ENCODE peak calls at places on chromosomes 5 and 9, in six cellular contexts. M is kidney, P is right lobe of liver, T is left lung, R is HepG2, K is MM.1S. H is an unnamed sample.

GRCh38 chr5:71748360-71748759 is 29.3 kb downstream of the CARTPT start:
- DNase-seq in P (no peak), K (no peak), R (no peak), T (no peak), M (peak; percentile 96), H (peak; percentile 19)

GRCh38 chr5:133943475-133943817 is 25.0 kb downstream of the C5orf15 start:
- DNase-seq in R (no peak), T (no peak), P (no peak), K (no peak), M (no peak), H (no peak)

GRCh38 chr5:8756498-8757084 is 789.3 kb downstream of the SEMA5A start:
- DNase-seq in P (no peak), M (no peak), R (no peak), K (peak; percentile 45), T (no peak), H (no peak)

GRCh38 chr9:35114921-35115341 is 731 bp downstream of the ATOSB start:
- DNase-seq in R (no peak), P (peak; percentile 71), K (peak; percentile 66), T (peak; percentile 81), M (peak; percentile 88), H (peak; percentile 66)

GRCh38 chr5:141713616-141714309 is 31.7 kb upstream of the ARAP3 start:
- DNase-seq in M (no peak), R (peak; percentile 9), P (no peak), K (no peak), T (no peak), H (no peak)

GRCh38 chr5:9009931-9010652 is 535.8 kb downstream of the SEMA5A start:
- DNase-seq in T (no peak), M (no peak), P (no peak), K (no peak), R (no peak), H (no peak)

GRCh38 chr9:20579544-20580309 is 42.6 kb downstream of the MLLT3 start:
- DNase-seq in K (no peak), P (no peak), T (no peak), R (no peak), M (no peak), H (no peak)

GRCh38 chr9:116395409-116396037 is 241.9 kb downstream of the PAPPA start:
- DNase-seq in P (no peak), T (no peak), K (no peak), M (no peak), R (no peak), H (no peak)

GRCh38 chr5:134113908-134114875 is at the start of gene TCF7:
- DNase-seq in P (peak; percentile 86), M (peak; percentile 90), T (peak; percentile 76), R (peak; percentile 68), K (peak; percentile 76), H (peak; percentile 83)

GRCh38 chr9:18331808-18332209 is 142.1 kb upstream of the ADAMTSL1 start:
- DNase-seq in T (no peak), M (no peak), R (no peak), K (no peak), P (no peak), H (no peak)

GRCh38 chr5:38190111-38190510 is 68.2 kb upstream of the EGFLAM start:
- DNase-seq in T (no peak), R (no peak), M (no peak), K (no peak), P (no peak), H (no peak)

GRCh38 chr9:118059520-118060278 is 355.5 kb downstream of the TLR4 start:
- DNase-seq in P (no peak), K (peak; percentile 61), R (peak; percentile 1), M (no peak), T (no peak), H (no peak)

GRCh38 chr9:114909657-114910056 is 20.7 kb downstream of the TNFSF8 start:
- DNase-seq in R (no peak), K (peak; percentile 53), P (no peak), T (no peak), M (no peak), H (no peak)

GRCh38 chr5:169745441-169746146 is 108.5 kb downstream of the DOCK2 start:
- DNase-seq in R (no peak), P (no peak), M (no peak), T (no peak), K (no peak), H (peak; percentile 26)

GRCh38 chr5:127311349-127311748 is 20.8 kb downstream of the MEGF10 start:
- DNase-seq in K (no peak), M (no peak), R (no peak), P (no peak), T (no peak), H (no peak)

GRCh38 chr5:76503929-76504328 is 100.8 kb downstream of the IQGAP2 start:
- DNase-seq in K (no peak), T (no peak), M (no peak), P (peak; percentile 83), R (peak; percentile 28), H (no peak)

GRCh38 chr5:23893561-23893960 is 386.2 kb downstream of the PRDM9 start:
- DNase-seq in M (no peak), T (no peak), K (no peak), R (no peak), P (no peak), H (no peak)
- H3K9me3 ChIP-seq in M (peaks cover 10% of the 10 kb centered on the region), T (no peaks in the 10 kb centered on the region), K (no peaks in the 10 kb centered on the region), R (peaks cover 84% of the 10 kb centered on the region), P (no peaks in the 10 kb centered on the region), H (no peaks in the 10 kb centered on the region)

GRCh38 chr5:178989311-178989710 is 5.8 kb downstream of the GRM6 start:
- DNase-seq in R (no peak), K (no peak), P (no peak), M (no peak), T (no peak), H (no peak)

GRCh38 chr5:178991190-178992145 is 3.7 kb downstream of the GRM6 start:
- DNase-seq in M (no peak), P (no peak), K (no peak), T (no peak), R (no peak), H (no peak)

GRCh38 chr5:178988436-178989220 is 6.5 kb downstream of the GRM6 start:
- DNase-seq in M (no peak), T (no peak), R (no peak), P (no peak), K (no peak), H (no peak)

GRCh38 chr5:178992291-178992895 is 2.7 kb downstream of the GRM6 start:
- DNase-seq in R (no peak), T (no peak), K (no peak), P (no peak), M (no peak), H (no peak)

GRCh38 chr5:178990491-178990890 is 4.6 kb downstream of the GRM6 start:
- DNase-seq in R (no peak), T (no peak), M (no peak), P (no peak), K (no peak), H (no peak)
- H3K9me3 ChIP-seq in R (peaks cover 40% of the 10 kb centered on the region), T (peaks cover 4% of the 10 kb centered on the region), M (peaks cover 29% of the 10 kb centered on the region), P (no peaks in the 10 kb centered on the region), K (no peaks in the 10 kb centered on the region), H (peaks cover 15% of the 10 kb centered on the region)

GRCh38 chr5:180251141-180251540 is 40.7 kb downstream of the MAPK9 start:
- DNase-seq in P (no peak), R (no peak), M (peak; percentile 40), T (no peak), K (no peak), H (no peak)

GRCh38 chr5:180251887-180252286 is 40.0 kb downstream of the MAPK9 start:
- DNase-seq in P (no peak), K (no peak), T (no peak), M (peak; percentile 31), R (no peak), H (no peak)

GRCh38 chr5:180250329-180250728 is 41.3 kb upstream of the RASGEF1C start:
- DNase-seq in K (no peak), M (peak; percentile 19), P (no peak), R (no peak), T (no peak), H (no peak)

GRCh38 chr5:180253036-180253824 is 38.7 kb downstream of the MAPK9 start:
- DNase-seq in P (no peak), R (no peak), M (peak; percentile 59), T (no peak), K (no peak), H (no peak)
- H3K9me3 ChIP-seq in P (peaks cover 5% of the 10 kb centered on the region), R (peaks cover 60% of the 10 kb centered on the region), M (peaks cover 95% of the 10 kb centered on the region), T (peaks cover 9% of the 10 kb centered on the region), K (no peaks in the 10 kb centered on the region), H (peaks cover 70% of the 10 kb centered on the region)

DNA sequence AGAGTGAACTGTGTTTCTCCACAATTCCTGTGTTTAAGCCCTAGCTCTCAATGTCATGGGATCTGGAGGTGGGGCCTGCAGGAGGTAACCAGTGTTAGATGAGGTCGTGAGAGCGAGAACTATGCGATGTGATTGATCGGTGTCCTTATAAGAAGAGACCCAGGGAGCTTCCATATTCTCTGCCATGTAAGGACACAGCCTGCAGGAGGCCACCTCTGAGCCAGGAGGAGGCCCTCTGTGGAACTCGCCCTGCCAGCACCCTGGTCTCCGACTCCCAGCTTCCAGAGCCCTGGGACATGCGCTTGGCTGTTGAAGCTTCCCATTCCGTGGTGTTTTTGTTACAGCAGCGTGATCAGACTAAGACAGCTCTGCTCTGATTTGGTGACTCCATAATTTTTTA is 255.4 kb downstream of the IRX2 start:
- DNase-seq in R (no peak), K (no peak), P (no peak), M (no peak), T (no peak), H (no peak)
- H3K9me3 ChIP-seq in R (peaks cover 14% of the 10 kb centered on the region), K (no peaks in the 10 kb centered on the region), P (no peaks in the 10 kb centered on the region), M (peaks cover 5% of the 10 kb centered on the region), T (no peaks in the 10 kb centered on the region), H (no peaks in the 10 kb centered on the region)

DNA sequence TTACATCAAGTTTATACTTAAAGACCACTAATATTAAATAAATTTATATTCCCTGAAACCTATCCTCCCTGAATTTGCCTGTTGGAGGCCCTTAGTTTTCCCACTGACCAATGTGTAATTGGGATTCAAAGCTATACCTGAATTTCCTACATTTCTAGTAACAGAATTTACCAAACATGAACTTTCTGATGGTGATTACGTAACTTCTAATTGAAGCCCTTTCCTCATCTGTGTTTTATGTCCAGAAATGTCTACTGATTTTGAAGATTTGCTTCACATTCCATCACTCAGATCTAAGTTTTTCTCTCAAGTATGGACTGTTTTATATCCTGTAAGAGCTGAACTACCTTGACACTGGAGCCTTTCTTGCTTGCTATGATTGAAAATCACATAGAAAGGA is 12.8 kb downstream of the ZFP62 start:
- DNase-seq in M (no peak), T (no peak), P (no peak), R (no peak), K (no peak), H (no peak)
- H3K9me3 ChIP-seq in M (peaks cover 25% of the 10 kb centered on the region), T (no peaks in the 10 kb centered on the region), P (no peaks in the 10 kb centered on the region), R (no peaks in the 10 kb centered on the region), K (no peaks in the 10 kb centered on the region), H (peaks cover 2% of the 10 kb centered on the region)

DNA sequence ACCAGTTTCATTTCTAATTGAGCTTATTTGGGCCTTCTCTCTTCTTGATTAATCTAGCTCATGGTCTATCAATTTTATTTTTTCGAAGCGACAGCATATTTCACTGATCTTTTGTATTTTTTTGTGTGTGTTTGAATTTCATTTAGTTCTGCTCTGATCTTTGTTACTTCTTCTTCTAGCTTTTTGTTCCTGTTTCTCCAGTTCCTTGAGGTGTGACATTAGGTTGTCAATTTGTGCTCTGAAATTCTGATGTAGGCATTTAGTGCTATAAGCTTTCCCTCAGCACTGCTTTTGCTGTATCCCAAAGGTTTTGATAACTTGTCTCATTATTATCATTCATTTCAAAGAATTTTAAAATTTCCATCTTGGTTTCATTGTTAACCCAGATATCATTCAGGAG is 67.3 kb downstream of the STRBP start:
- DNase-seq in R (no peak), K (no peak), T (no peak), M (no peak), P (no peak), H (no peak)
- H3K9me3 ChIP-seq in R (no peaks in the 10 kb centered on the region), K (no peaks in the 10 kb centered on the region), T (no peaks in the 10 kb centered on the region), M (no peaks in the 10 kb centered on the region), P (no peaks in the 10 kb centered on the region), H (no peaks in the 10 kb centered on the region)